ENCODE peak calls at places on chromosome 14, in five cellular contexts. K, I, X, L and R are unnamed samples.
A peak's percentile ranks its signal among the peaks of the same experiment; 100 is the strongest.

GRCh38 chr14:100577986-100578431 is 9.2 kb downstream of the BEGAIN start:
- DNase-seq in K (no peak), I (no peak), X (no peak), L (no peak), R (no peak)

GRCh38 chr14:65260786-65261185 is 151.7 kb upstream of the FUT8 start:
- DNase-seq in L (no peak), X (peak; percentile 60), I (no peak), K (no peak), R (no peak)

GRCh38 chr14:93044601-93045000 is 71.1 kb downstream of the ITPK1 start:
- DNase-seq in X (no peak), K (no peak), I (no peak), L (no peak), R (no peak)

GRCh38 chr14:71206766-71207371 is 299.6 kb downstream of the PCNX1 start:
- DNase-seq in I (no peak), K (peak; percentile 26), X (peak; percentile 91), L (no peak), R (peak; percentile 67)

GRCh38 chr14:72387727-72388126 is 455.5 kb downstream of the RGS6 start:
- DNase-seq in K (no peak), I (no peak), X (no peak), L (no peak), R (no peak)

GRCh38 chr14:50021261-50021660 is 95.1 kb downstream of the VCPKMT start:
- DNase-seq in X (no peak), I (no peak), K (no peak), L (no peak), R (no peak)

GRCh38 chr14:21894003-21894897 is 220.6 kb upstream of the OR4E1 start:
- DNase-seq in L (no peak), K (no peak), X (peak; percentile 10), I (peak; percentile 50), R (peak; percentile 33)

GRCh38 chr14:90756755-90757345 is 59.4 kb downstream of the TTC7B start:
- DNase-seq in I (no peak), L (no peak), K (no peak), X (no peak), R (no peak)

GRCh38 chr14:104143521-104144452 is 5.4 kb downstream of the KIF26A start:
- DNase-seq in X (no peak), L (no peak), K (no peak), I (no peak), R (no peak)

GRCh38 chr14:77967110-77967509 is 167.2 kb downstream of the ADCK1 start:
- DNase-seq in X (no peak), L (no peak), I (no peak), K (no peak), R (no peak)

GRCh38 chr14:89186850-89187376 is 230.1 kb downstream of the FOXN3 start:
- DNase-seq in K (no peak), L (no peak), I (no peak), X (no peak), R (no peak)

GRCh38 chr14:99081880-99082279 is 190.1 kb downstream of the BCL11B start:
- DNase-seq in L (no peak), I (no peak), K (no peak), X (no peak), R (no peak)

GRCh38 chr14:85241022-85241880 is 288.7 kb upstream of the FLRT2 start:
- DNase-seq in I (no peak), K (no peak), L (peak; percentile 72), X (no peak), R (no peak)